ENCODE peak calls at places on chromosomes 13 and 19, in five cellular contexts. T, G, L, B and E are unnamed samples.

GRCh38 chr19:55546822-55547614 is 1.7 kb upstream of the SBK3 start:
- DNase-seq in L (peak), G (no peak), T (no peak), B (peak), E (no peak)

GRCh38 chr19:2727640-2727944 is 6.4 kb upstream of the DIRAS1 start:
- DNase-seq in T (no peak), L (peak), G (no peak), B (no peak), E (no peak)

GRCh38 chr13:109204657-109205056 is 575.2 kb downstream of the MYO16 start:
- DNase-seq in G (no peak), L (no peak), T (no peak), B (no peak), E (no peak)

GRCh38 chr19:5308471-5309437 is 31.9 kb downstream of the PTPRS start:
- DNase-seq in T (no peak), G (peak), L (peak), B (peak), E (no peak)

GRCh38 chr13:67278230-67278629 is 48.1 kb upstream of the PCDH9 start:
- DNase-seq in B (no peak), L (no peak), T (no peak), G (peak), E (no peak)

GRCh38 chr19:15010497-15011255 is 31.0 kb upstream of the SLC1A6 start:
- DNase-seq in B (no peak), G (no peak), T (no peak), L (no peak), E (no peak)

GRCh38 chr19:20107301-20107700 is 29.5 kb downstream of the ZNF90 start:
- DNase-seq in B (no peak), L (no peak), G (no peak), T (no peak), E (no peak)

GRCh38 chr19:38617764-38618589 is at the start of gene MAP4K1:
- DNase-seq in B (no peak), G (no peak), L (no peak), T (peak), E (peak)

GRCh38 chr13:114019367-114019766 is 45.5 kb upstream of the C13orf46 start:
- DNase-seq in T (peak), G (no peak), B (no peak), L (peak), E (no peak)

GRCh38 chr13:89726690-89727435 is 1620.6 kb upstream of the MIR17HG start:
- DNase-seq in B (no peak), G (no peak), T (no peak), L (no peak), E (no peak)

GRCh38 chr13:37598572-37598971 is at the start of gene POSTN:
- DNase-seq in B (peak), T (no peak), L (no peak), G (no peak), E (no peak)

GRCh38 chr19:54317965-54318240 is 4.9 kb upstream of the LILRA5 start:
- DNase-seq in G (no peak), L (no peak), B (no peak), T (no peak), E (no peak)

GRCh38 chr19:15241259-15241658 is 9.0 kb upstream of the EPHX3 start:
- DNase-seq in T (no peak), G (peak), B (no peak), L (peak), E (no peak)

GRCh38 chr19:39038098-39038497 is 5.7 kb upstream of the FBXO27 start:
- DNase-seq in G (no peak), L (peak), B (no peak), T (no peak), E (peak)

GRCh38 chr19:43765109-43765876 is 10.5 kb upstream of the SMG9 start:
- DNase-seq in B (peak), T (peak), L (peak), G (peak), E (peak)

GRCh38 chr19:53596056-53596455 is 35.7 kb upstream of the DPRX start:
- DNase-seq in G (no peak), B (no peak), L (no peak), T (no peak), E (no peak)

GRCh38 chr13:53272873-53273272 is 244.3 kb downstream of the OLFM4 start:
- DNase-seq in L (no peak), T (no peak), G (no peak), B (no peak), E (no peak)

GRCh38 chr13:32262619-32263018 is 52.5 kb downstream of the ZAR1L start:
- DNase-seq in G (no peak), L (no peak), T (no peak), B (no peak), E (no peak)

GRCh38 chr19:18562086-18562485 is 4.4 kb downstream of the KXD1 start:
- DNase-seq in B (no peak), L (peak), T (no peak), G (no peak), E (no peak)

GRCh38 chr13:30730526-30730925 is 4.8 kb upstream of the ALOX5AP start:
- DNase-seq in B (no peak), T (no peak), G (peak), L (no peak), E (no peak)

GRCh38 chr19:6877766-6878165 is 9.6 kb upstream of the ADGRE1 start:
- DNase-seq in G (no peak), T (no peak), L (no peak), B (no peak), E (no peak)

GRCh38 chr19:41570639-41571112 is 5.3 kb upstream of the CEACAM21 start:
- DNase-seq in L (peak), B (peak), T (peak), G (peak), E (peak)

GRCh38 chr19:1066748-1067340 is at the start of gene ARHGAP45:
- DNase-seq in T (peak), B (no peak), G (no peak), L (no peak), E (peak)

GRCh38 chr19:30049226-30049625 is 107.2 kb downstream of the URI1 start:
- DNase-seq in T (no peak), L (no peak), G (no peak), B (no peak), E (no peak)

GRCh38 chr19:489418-490196 is 6.7 kb upstream of the MADCAM1 start:
- DNase-seq in B (no peak), G (no peak), L (peak), T (no peak), E (peak)

GRCh38 chr19:8004723-8005513 is 523 bp downstream of the ELAVL1 start:
- DNase-seq in B (no peak), T (peak), L (peak), G (no peak), E (peak)

GRCh38 chr13:108407495-108407894 is 138.0 kb downstream of the TNFSF13B start:
- DNase-seq in G (no peak), B (no peak), L (no peak), T (no peak), E (no peak)

GRCh38 chr19:33740811-33741396 is 55.8 kb upstream of the KCTD15 start:
- DNase-seq in L (peak), G (no peak), B (no peak), T (peak), E (peak)

GRCh38 chr19:23440791-23441190 is 45.5 kb upstream of the ZNF91 start:
- DNase-seq in G (no peak), L (no peak), T (peak), B (no peak), E (no peak)

GRCh38 chr19:35468637-35469036 is 20.6 kb downstream of the FFAR2 start:
- DNase-seq in G (no peak), T (peak), L (peak), B (no peak), E (peak)

GRCh38 chr19:28042516-28042915 is 1170.4 kb downstream of the UQCRFS1 start:
- DNase-seq in L (no peak), T (no peak), B (no peak), G (no peak), E (no peak)

GRCh38 chr13:93260591-93260990 is 34.0 kb downstream of the GPC6 start:
- DNase-seq in T (no peak), B (no peak), G (no peak), L (no peak), E (no peak)

GRCh38 chr13:95603887-95604533 is 40.5 kb downstream of the DZIP1 start:
- DNase-seq in G (peak), B (no peak), T (no peak), L (no peak), E (no peak)

GRCh38 chr13:92842145-92842544 is 384.5 kb upstream of the GPC6 start:
- DNase-seq in B (no peak), T (no peak), G (no peak), L (peak), E (no peak)

GRCh38 chr13:23697772-23698313 is 127.6 kb downstream of the TNFRSF19 start:
- DNase-seq in G (no peak), T (no peak), L (no peak), B (no peak), E (no peak)

GRCh38 chr19:30269638-30270037 is 102.5 kb upstream of the ZNF536 start:
- DNase-seq in G (no peak), B (no peak), L (no peak), T (no peak), E (no peak)

GRCh38 chr19:49502866-49503581 is 6.8 kb downstream of the RPS11 start:
- DNase-seq in B (peak), G (peak), L (peak), T (peak), E (no peak)